ENCODE peak calls at places on chromosomes 16 and 17, in nine cellular contexts. One of them, this sample, is unnamed.
A peak's percentile ranks its signal among the peaks of the same experiment; 100 is the strongest.

GRCh38 chr17:35257080-35257701 is 14.3 kb downstream of the SLFN5 start:
- DNase-seq in stimulated activated CD4-positive, alpha-beta T cell treated with anti-CD3 and anti-CD28 coated beads, Interleukin-1b, Interleukin-23, amount 100 ng/mL, for 1 hour: no peak
- DNase-seq in endodermal cell: peak; percentile 20
- DNase-seq in fibroblast of pulmonary artery: peak; percentile 78
- DNase-seq in IMR-90: peak; percentile 41
- DNase-seq in heart left ventricle: no peak
- DNase-seq in adipocyte: peak; percentile 55
- DNase-seq in RKO: no peak
- DNase-seq in HT-29: peak; percentile 98
- DNase-seq in this sample: no peak

GRCh38 chr16:22323173-22323997 is 26.2 kb downstream of the POLR3E start:
- DNase-seq in stimulated activated CD4-positive, alpha-beta T cell treated with anti-CD3 and anti-CD28 coated beads, Interleukin-1b, Interleukin-23, amount 100 ng/mL, for 1 hour: no peak
- DNase-seq in endodermal cell: peak; percentile 35
- DNase-seq in fibroblast of pulmonary artery: no peak
- DNase-seq in IMR-90: no peak
- DNase-seq in heart left ventricle: no peak
- DNase-seq in adipocyte: no peak
- DNase-seq in RKO: no peak
- DNase-seq in HT-29: no peak
- DNase-seq in this sample: no peak

GRCh38 chr17:60577147-60577925 is 22.7 kb upstream of the PPM1D start:
- DNase-seq in stimulated activated CD4-positive, alpha-beta T cell treated with anti-CD3 and anti-CD28 coated beads, Interleukin-1b, Interleukin-23, amount 100 ng/mL, for 1 hour: no peak
- DNase-seq in endodermal cell: peak; percentile 65
- DNase-seq in fibroblast of pulmonary artery: peak; percentile 71
- DNase-seq in IMR-90: peak; percentile 72
- DNase-seq in heart left ventricle: no peak
- DNase-seq in adipocyte: peak; percentile 76
- DNase-seq in RKO: no peak
- DNase-seq in HT-29: peak; percentile 28
- DNase-seq in this sample: no peak

GRCh38 chr17:20203761-20204263 is 194.7 kb downstream of the SPECC1 start:
- DNase-seq in stimulated activated CD4-positive, alpha-beta T cell treated with anti-CD3 and anti-CD28 coated beads, Interleukin-1b, Interleukin-23, amount 100 ng/mL, for 1 hour: no peak
- DNase-seq in endodermal cell: no peak
- DNase-seq in fibroblast of pulmonary artery: no peak
- DNase-seq in IMR-90: peak; percentile 44
- DNase-seq in heart left ventricle: no peak
- DNase-seq in adipocyte: peak; percentile 27
- DNase-seq in RKO: no peak
- DNase-seq in HT-29: no peak
- DNase-seq in this sample: no peak

GRCh38 chr16:85354623-85355514 is 242.6 kb upstream of the CIBAR2 start:
- DNase-seq in stimulated activated CD4-positive, alpha-beta T cell treated with anti-CD3 and anti-CD28 coated beads, Interleukin-1b, Interleukin-23, amount 100 ng/mL, for 1 hour: no peak
- DNase-seq in endodermal cell: no peak
- DNase-seq in fibroblast of pulmonary artery: peak; percentile 21
- DNase-seq in IMR-90: peak; percentile 87
- DNase-seq in heart left ventricle: peak; percentile 44
- DNase-seq in adipocyte: peak; percentile 71
- DNase-seq in RKO: no peak
- DNase-seq in HT-29: peak; percentile 12
- DNase-seq in this sample: no peak

GRCh38 chr17:83180264-83180995 is 101.0 kb downstream of the METRNL start:
- DNase-seq in stimulated activated CD4-positive, alpha-beta T cell treated with anti-CD3 and anti-CD28 coated beads, Interleukin-1b, Interleukin-23, amount 100 ng/mL, for 1 hour: no peak
- DNase-seq in endodermal cell: peak; percentile 37
- DNase-seq in fibroblast of pulmonary artery: no peak
- DNase-seq in IMR-90: no peak
- DNase-seq in heart left ventricle: no peak
- DNase-seq in adipocyte: no peak
- DNase-seq in RKO: no peak
- DNase-seq in HT-29: no peak
- DNase-seq in this sample: no peak

GRCh38 chr16:57299009-57299718 is 14.7 kb upstream of the PLLP start:
- DNase-seq in stimulated activated CD4-positive, alpha-beta T cell treated with anti-CD3 and anti-CD28 coated beads, Interleukin-1b, Interleukin-23, amount 100 ng/mL, for 1 hour: no peak
- DNase-seq in endodermal cell: no peak
- DNase-seq in fibroblast of pulmonary artery: no peak
- DNase-seq in IMR-90: no peak
- DNase-seq in heart left ventricle: peak; percentile 28
- DNase-seq in adipocyte: peak; percentile 87
- DNase-seq in RKO: peak; percentile 85
- DNase-seq in HT-29: no peak
- DNase-seq in this sample: no peak

GRCh38 chr17:78271419-78272160 is 40.2 kb downstream of the TMEM235 start:
- DNase-seq in stimulated activated CD4-positive, alpha-beta T cell treated with anti-CD3 and anti-CD28 coated beads, Interleukin-1b, Interleukin-23, amount 100 ng/mL, for 1 hour: no peak
- DNase-seq in endodermal cell: peak; percentile 73
- DNase-seq in fibroblast of pulmonary artery: no peak
- DNase-seq in IMR-90: no peak
- DNase-seq in heart left ventricle: no peak
- DNase-seq in adipocyte: no peak
- DNase-seq in RKO: no peak
- DNase-seq in HT-29: no peak
- DNase-seq in this sample: no peak

GRCh38 chr17:59547131-59547915 is 18.1 kb upstream of the DHX40 start:
- DNase-seq in stimulated activated CD4-positive, alpha-beta T cell treated with anti-CD3 and anti-CD28 coated beads, Interleukin-1b, Interleukin-23, amount 100 ng/mL, for 1 hour: no peak
- DNase-seq in endodermal cell: no peak
- DNase-seq in fibroblast of pulmonary artery: peak; percentile 28
- DNase-seq in IMR-90: no peak
- DNase-seq in heart left ventricle: no peak
- DNase-seq in adipocyte: no peak
- DNase-seq in RKO: no peak
- DNase-seq in HT-29: no peak
- DNase-seq in this sample: no peak

GRCh38 chr16:19559242-19559910 is 3.9 kb downstream of the VPS35L start:
- DNase-seq in stimulated activated CD4-positive, alpha-beta T cell treated with anti-CD3 and anti-CD28 coated beads, Interleukin-1b, Interleukin-23, amount 100 ng/mL, for 1 hour: no peak
- DNase-seq in endodermal cell: peak; percentile 58
- DNase-seq in fibroblast of pulmonary artery: peak; percentile 85
- DNase-seq in IMR-90: peak; percentile 69
- DNase-seq in heart left ventricle: no peak
- DNase-seq in adipocyte: peak; percentile 88
- DNase-seq in RKO: peak; percentile 63
- DNase-seq in HT-29: peak; percentile 81
- DNase-seq in this sample: no peak

GRCh38 chr17:50465171-50465570 is 3.5 kb downstream of the CHAD start:
- DNase-seq in stimulated activated CD4-positive, alpha-beta T cell treated with anti-CD3 and anti-CD28 coated beads, Interleukin-1b, Interleukin-23, amount 100 ng/mL, for 1 hour: no peak
- DNase-seq in endodermal cell: no peak
- DNase-seq in fibroblast of pulmonary artery: no peak
- DNase-seq in IMR-90: no peak
- DNase-seq in heart left ventricle: no peak
- DNase-seq in adipocyte: no peak
- DNase-seq in RKO: no peak
- DNase-seq in HT-29: no peak
- DNase-seq in this sample: no peak

GRCh38 chr16:2752850-2753522 is 548 bp downstream of the SRRM2 start:
- DNase-seq in stimulated activated CD4-positive, alpha-beta T cell treated with anti-CD3 and anti-CD28 coated beads, Interleukin-1b, Interleukin-23, amount 100 ng/mL, for 1 hour: no peak
- DNase-seq in endodermal cell: no peak
- DNase-seq in fibroblast of pulmonary artery: peak; percentile 82
- DNase-seq in IMR-90: peak; percentile 77
- DNase-seq in heart left ventricle: peak; percentile 93
- DNase-seq in adipocyte: peak; percentile 91
- DNase-seq in RKO: peak; percentile 91
- DNase-seq in HT-29: peak; percentile 79
- DNase-seq in this sample: no peak

GRCh38 chr16:89613101-89613953 is at the start of gene DPEP1:
- DNase-seq in stimulated activated CD4-positive, alpha-beta T cell treated with anti-CD3 and anti-CD28 coated beads, Interleukin-1b, Interleukin-23, amount 100 ng/mL, for 1 hour: no peak
- DNase-seq in endodermal cell: peak; percentile 70
- DNase-seq in fibroblast of pulmonary artery: no peak
- DNase-seq in IMR-90: no peak
- DNase-seq in heart left ventricle: no peak
- DNase-seq in adipocyte: no peak
- DNase-seq in RKO: no peak
- DNase-seq in HT-29: no peak
- DNase-seq in this sample: no peak

GRCh38 chr16:53080345-53081031 is 25.7 kb downstream of the CHD9 start:
- DNase-seq in stimulated activated CD4-positive, alpha-beta T cell treated with anti-CD3 and anti-CD28 coated beads, Interleukin-1b, Interleukin-23, amount 100 ng/mL, for 1 hour: no peak
- DNase-seq in endodermal cell: no peak
- DNase-seq in fibroblast of pulmonary artery: peak; percentile 93
- DNase-seq in IMR-90: peak; percentile 89
- DNase-seq in heart left ventricle: no peak
- DNase-seq in adipocyte: peak; percentile 95
- DNase-seq in RKO: no peak
- DNase-seq in HT-29: no peak
- DNase-seq in this sample: no peak

GRCh38 chr16:48526058-48526957 is 83.7 kb downstream of the N4BP1 start:
- DNase-seq in stimulated activated CD4-positive, alpha-beta T cell treated with anti-CD3 and anti-CD28 coated beads, Interleukin-1b, Interleukin-23, amount 100 ng/mL, for 1 hour: no peak
- DNase-seq in endodermal cell: peak; percentile 93
- DNase-seq in fibroblast of pulmonary artery: no peak
- DNase-seq in IMR-90: no peak
- DNase-seq in heart left ventricle: no peak
- DNase-seq in adipocyte: no peak
- DNase-seq in RKO: no peak
- DNase-seq in HT-29: peak; percentile 89
- DNase-seq in this sample: peak; percentile 73

GRCh38 chr17:74413491-74413890 is 18.4 kb upstream of the GPRC5C start:
- DNase-seq in stimulated activated CD4-positive, alpha-beta T cell treated with anti-CD3 and anti-CD28 coated beads, Interleukin-1b, Interleukin-23, amount 100 ng/mL, for 1 hour: no peak
- DNase-seq in endodermal cell: no peak
- DNase-seq in fibroblast of pulmonary artery: no peak
- DNase-seq in IMR-90: no peak
- DNase-seq in heart left ventricle: no peak
- DNase-seq in adipocyte: no peak
- DNase-seq in RKO: no peak
- DNase-seq in HT-29: no peak
- DNase-seq in this sample: no peak